ENCODE peak calls at places on chromosomes 6 and 20, in seven cellular contexts. Q, L, J, F, T, H and Z are unnamed samples.

GRCh38 chr6:166331503-166332133 is 10.7 kb downstream of the SFT2D1 start:
- DNase-seq in T (no peak), H (no peak), J (no peak), L (no peak), F (no peak), Q (no peak), Z (no peak)

GRCh38 chr20:37243937-37244571 is 17.6 kb downstream of the GHRH start:
- DNase-seq in T (peak; percentile 39), L (no peak), J (no peak), F (no peak), Q (no peak), H (no peak), Z (no peak)

GRCh38 chr6:139431602-139431956 is 57.1 kb upstream of the CITED2 start:
- DNase-seq in L (no peak), T (no peak), H (no peak), J (no peak), Q (no peak), F (no peak), Z (no peak)

GRCh38 chr6:6614096-6614964 is 25.8 kb downstream of the LY86 start:
- DNase-seq in Q (no peak), H (peak; percentile 63), L (no peak), T (no peak), J (no peak), F (no peak), Z (no peak)

GRCh38 chr20:32807706-32808105 is 12.0 kb upstream of the MAPRE1 start:
- DNase-seq in H (peak; percentile 43), T (no peak), Q (no peak), J (no peak), F (no peak), L (no peak), Z (no peak)

GRCh38 chr6:7108964-7109836 is 1.4 kb downstream of the RREB1 start:
- DNase-seq in H (peak; percentile 90), F (peak; percentile 62), J (peak; percentile 72), L (peak; percentile 76), Q (peak; percentile 48), T (peak; percentile 83), Z (peak; percentile 73)

GRCh38 chr6:69771158-69771906 is 25.5 kb downstream of the LMBRD1 start:
- DNase-seq in T (peak; percentile 42), H (no peak), L (no peak), J (no peak), F (no peak), Q (no peak), Z (no peak)

GRCh38 chr6:105021399-105021798 is 64.5 kb downstream of the LIN28B start:
- DNase-seq in L (no peak), H (no peak), J (no peak), T (no peak), Q (no peak), F (no peak), Z (no peak)

GRCh38 chr6:58198301-58198700 is 880.9 kb downstream of the PRIM2 start:
- DNase-seq in T (no peak), H (no peak), L (peak; percentile 49), J (no peak), F (no peak), Q (no peak), Z (no peak)

GRCh38 chr6:24004062-24004461 is 122.0 kb upstream of the NRSN1 start:
- DNase-seq in F (no peak), L (no peak), H (no peak), Q (no peak), T (no peak), J (no peak), Z (no peak)

GRCh38 chr20:641516-641913 is 11.5 kb downstream of the SRXN1 start:
- DNase-seq in H (no peak), L (no peak), T (no peak), J (no peak), F (no peak), Q (peak; percentile 86), Z (no peak)

GRCh38 chr6:107230024-107230423 is 114.7 kb upstream of the BEND3 start:
- DNase-seq in H (no peak), F (no peak), J (no peak), Q (no peak), L (no peak), T (peak; percentile 60), Z (no peak)

GRCh38 chr6:19502301-19502700 is 334.9 kb upstream of the ID4 start:
- DNase-seq in H (no peak), Q (no peak), J (no peak), L (no peak), T (no peak), F (no peak), Z (no peak)

GRCh38 chr6:33609444-33610034 is 11.6 kb upstream of the ITPR3 start:
- DNase-seq in F (no peak), T (peak; percentile 71), J (peak; percentile 76), H (no peak), Q (no peak), L (no peak), Z (no peak)

GRCh38 chr6:65924411-65924810 is 217.4 kb upstream of the EYS start:
- DNase-seq in T (no peak), F (no peak), L (no peak), J (no peak), Q (no peak), H (no peak), Z (no peak)

GRCh38 chr6:31083742-31084354 is 28.5 kb downstream of the C6orf15 start:
- DNase-seq in F (no peak), H (no peak), Q (no peak), L (no peak), T (peak; percentile 76), J (no peak), Z (no peak)
- TF ChIP-seq CTCF in F (peak; percentile 43), H (no peak), Q (peak; percentile 34), L (no peak), T (peak; percentile 62), J (peak; percentile 26), Z (peak; percentile 62)

DNA sequence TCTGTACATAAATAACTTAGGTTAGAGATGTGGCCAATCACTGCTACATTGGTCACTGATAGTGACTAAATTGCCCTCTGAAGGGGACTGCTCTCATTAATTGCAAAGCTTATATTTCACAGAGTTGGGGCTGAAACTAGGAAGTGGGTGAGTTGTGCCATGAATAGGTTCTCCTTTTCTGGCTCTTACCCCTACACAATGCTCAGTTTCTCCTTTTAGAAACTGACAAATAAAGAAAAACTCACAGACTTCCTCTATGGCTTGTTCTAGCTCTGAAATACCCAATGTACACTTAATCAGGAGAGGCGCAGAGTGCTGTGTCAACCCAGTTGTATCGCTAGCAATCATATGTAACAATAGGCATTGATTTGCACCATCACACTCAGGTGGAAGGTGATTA is 41.2 kb upstream of the PROKR2 start:
- DNase-seq in L (no peak), T (no peak), J (no peak), Q (no peak), F (no peak), H (no peak), Z (no peak)
- TF ChIP-seq CTCF in L (no peak), T (no peak), J (no peak), Q (no peak), F (no peak), H (no peak), Z (no peak)

GRCh38 chr6:108622601-108623335 is 62.1 kb downstream of the FOXO3 start:
- DNase-seq in Q (no peak), J (peak; percentile 77), F (peak; percentile 61), L (peak; percentile 54), H (no peak), T (peak; percentile 94), Z (no peak)
- TF ChIP-seq CTCF in Q (no peak), J (no peak), F (no peak), L (no peak), H (no peak), T (no peak), Z (no peak)

GRCh38 chr6:10398439-10399218 is 16.2 kb downstream of the TFAP2A start:
- DNase-seq in Q (no peak), F (no peak), T (no peak), L (no peak), H (peak; percentile 69), J (no peak), Z (no peak)
- TF ChIP-seq CTCF in Q (no peak), F (no peak), T (no peak), L (no peak), H (no peak), J (no peak), Z (no peak)

DNA sequence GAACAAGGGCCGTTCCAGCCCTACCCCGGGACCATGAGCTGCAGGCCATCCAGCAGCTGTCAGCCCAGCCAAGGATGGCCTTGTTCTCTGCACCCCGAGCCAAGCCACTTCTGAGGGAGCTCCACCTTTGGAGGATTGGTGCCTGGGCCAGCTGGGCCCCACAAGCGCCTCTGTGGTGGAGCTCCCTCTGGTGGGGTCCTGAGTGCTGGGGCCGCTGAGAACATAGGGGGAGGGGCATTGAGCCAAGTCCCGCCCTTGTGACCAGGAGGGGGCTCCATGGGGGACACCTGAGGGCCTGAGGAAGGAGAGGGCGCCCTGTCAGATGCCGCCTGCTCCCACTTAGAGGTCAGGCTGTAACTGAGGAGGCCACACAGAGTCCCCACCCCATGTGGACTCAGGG is 43.2 kb downstream of the YTHDF1 start:
- DNase-seq in F (no peak), Q (no peak), J (no peak), L (no peak), T (no peak), H (peak; percentile 40), Z (no peak)
- TF ChIP-seq CTCF in F (no peak), Q (no peak), J (no peak), L (no peak), T (no peak), H (no peak), Z (no peak)

DNA sequence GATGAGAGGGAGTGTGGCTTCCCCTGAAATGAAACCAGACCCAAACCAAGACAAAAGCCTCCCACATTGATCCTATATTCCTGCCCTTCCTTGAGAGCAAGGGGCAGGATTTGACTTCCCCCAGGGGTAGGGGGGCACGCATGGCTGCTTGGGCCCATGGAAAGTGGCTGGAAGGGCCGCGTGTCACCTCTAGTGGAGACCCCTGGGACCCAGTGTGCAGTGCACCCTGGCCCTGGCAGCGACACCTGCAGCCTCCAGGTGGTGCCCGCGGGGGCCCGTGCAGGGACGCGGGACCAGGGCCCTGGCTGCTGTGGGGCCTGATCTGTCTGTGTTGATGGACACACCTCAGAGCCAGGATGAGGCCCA is 18.0 kb upstream of the SLCO4A1 start:
- DNase-seq in J (no peak), F (no peak), Q (no peak), L (no peak), H (peak; percentile 84), T (no peak), Z (no peak)
- TF ChIP-seq CTCF in J (no peak), F (no peak), Q (no peak), L (no peak), H (no peak), T (no peak), Z (no peak)